ENCODE peak calls at places on chromosomes 11 and 22, in six cellular contexts. V, J, L, A, Z and Y are unnamed samples.

GRCh38 chr11:18612394-18612793 is 12.8 kb downstream of the MISFA start:
- DNase-seq in J (no peak), V (no peak), A (no peak), Z (no peak), L (no peak), Y (no peak)

GRCh38 chr11:10192036-10192435 is 102.0 kb downstream of the SBF2 start:
- DNase-seq in A (no peak), V (no peak), J (no peak), Z (no peak), L (no peak), Y (no peak)

GRCh38 chr11:107928767-107929507 is 689 bp downstream of the RAB39A start:
- DNase-seq in V (no peak), A (no peak), Z (no peak), L (no peak), J (no peak), Y (peak)

GRCh38 chr11:63705526-63705925 is 24.2 kb downstream of the RTN3 start:
- DNase-seq in A (no peak), L (no peak), Z (no peak), J (no peak), V (no peak), Y (no peak)

GRCh38 chr22:47090591-47091240 is 328.3 kb downstream of the TBC1D22A start:
- DNase-seq in L (no peak), Z (no peak), V (no peak), A (no peak), J (no peak), Y (no peak)

GRCh38 chr22:35538801-35539321 is 1.8 kb upstream of the RASD2 start:
- DNase-seq in V (no peak), Z (no peak), A (no peak), L (no peak), J (no peak), Y (peak)

GRCh38 chr11:69166186-69167115 is 10.7 kb downstream of the SMIM38 start:
- DNase-seq in J (peak), L (no peak), A (no peak), V (peak), Z (no peak), Y (no peak)

GRCh38 chr11:32118025-32118974 is 27.4 kb downstream of the RCN1 start:
- DNase-seq in J (no peak), A (no peak), V (no peak), L (no peak), Z (no peak), Y (no peak)

GRCh38 chr11:125364085-125364822 is 131.8 kb downstream of the FEZ1 start:
- DNase-seq in A (no peak), Z (no peak), L (no peak), V (peak), J (no peak), Y (no peak)

GRCh38 chr22:28051787-28052356 is 132.8 kb upstream of the PITPNB start:
- DNase-seq in L (peak), J (no peak), Z (peak), A (no peak), V (no peak), Y (peak)

GRCh38 chr22:44685384-44686056 is 16.5 kb upstream of the PRR5 start:
- DNase-seq in J (no peak), Z (no peak), L (peak), A (peak), V (no peak), Y (no peak)

GRCh38 chr11:74147199-74147929 is 23.4 kb downstream of the C2CD3 start:
- DNase-seq in A (no peak), Z (no peak), L (no peak), V (no peak), J (peak), Y (no peak)

GRCh38 chr11:125412177-125412496 is 83.9 kb downstream of the FEZ1 start:
- DNase-seq in Z (no peak), J (no peak), L (no peak), A (no peak), V (no peak), Y (no peak)

GRCh38 chr22:18096823-18097222 is 13.8 kb upstream of the TUBA8 start:
- DNase-seq in A (no peak), L (no peak), J (no peak), Z (no peak), V (no peak), Y (no peak)

GRCh38 chr11:74380746-74381439 is 17.3 kb downstream of the PGM2L1 start:
- DNase-seq in J (no peak), L (no peak), Z (no peak), A (no peak), V (no peak), Y (no peak)

GRCh38 chr22:23132376-23133091 is 9.3 kb downstream of the RSPH14 start:
- DNase-seq in A (no peak), Z (no peak), V (no peak), L (no peak), J (no peak), Y (no peak)

GRCh38 chr22:33557836-33558235 is 362.4 kb downstream of the LARGE1 start:
- DNase-seq in Z (no peak), A (no peak), L (no peak), J (no peak), V (no peak), Y (no peak)

GRCh38 chr11:3107608-3108182 is 50.5 kb upstream of the CARS1 start:
- DNase-seq in Z (no peak), J (no peak), A (peak), V (no peak), L (no peak), Y (no peak)

GRCh38 chr22:35437038-35437437 is 37.1 kb downstream of the MCM5 start:
- DNase-seq in L (no peak), V (no peak), Z (no peak), J (no peak), A (no peak), Y (no peak)

GRCh38 chr11:12523180-12523924 is 146.0 kb downstream of the PARVA start:
- DNase-seq in A (no peak), J (no peak), V (no peak), Z (no peak), L (no peak), Y (no peak)

GRCh38 chr11:103515283-103515682 is 406.1 kb downstream of the DYNC2H1 start:
- DNase-seq in Z (no peak), A (no peak), L (no peak), V (no peak), J (no peak), Y (no peak)

GRCh38 chr22:37240240-37240940 is 3.7 kb downstream of the RAC2 start:
- DNase-seq in J (no peak), A (peak), V (no peak), Z (no peak), L (no peak), Y (peak)

GRCh38 chr22:37242395-37242918 is 1.6 kb downstream of the RAC2 start:
- DNase-seq in Z (no peak), V (no peak), J (no peak), A (peak), L (peak), Y (no peak)

GRCh38 chr22:37240941-37241320 is 3.1 kb downstream of the RAC2 start:
- DNase-seq in A (peak), J (no peak), Z (no peak), V (no peak), L (no peak), Y (peak)

GRCh38 chr22:37239336-37240239 is 4.5 kb downstream of the RAC2 start:
- DNase-seq in Z (no peak), V (no peak), L (no peak), J (no peak), A (peak), Y (peak)

GRCh38 chr22:37241351-37242142 is 2.5 kb downstream of the RAC2 start:
- DNase-seq in A (peak), Z (no peak), V (no peak), J (no peak), L (no peak), Y (peak)
- H3K4me3 ChIP-seq in A (peak), Z (no peak), V (no peak), J (no peak), L (no peak), Y (peak)

GRCh38 chr22:41193829-41194228 is 11.3 kb upstream of the L3MBTL2 start:
- DNase-seq in L (no peak), A (no peak), V (no peak), Z (no peak), J (no peak), Y (no peak)
- H3K4me3 ChIP-seq in L (no peak), A (no peak), V (no peak), Z (no peak), J (no peak), Y (no peak)

DNA sequence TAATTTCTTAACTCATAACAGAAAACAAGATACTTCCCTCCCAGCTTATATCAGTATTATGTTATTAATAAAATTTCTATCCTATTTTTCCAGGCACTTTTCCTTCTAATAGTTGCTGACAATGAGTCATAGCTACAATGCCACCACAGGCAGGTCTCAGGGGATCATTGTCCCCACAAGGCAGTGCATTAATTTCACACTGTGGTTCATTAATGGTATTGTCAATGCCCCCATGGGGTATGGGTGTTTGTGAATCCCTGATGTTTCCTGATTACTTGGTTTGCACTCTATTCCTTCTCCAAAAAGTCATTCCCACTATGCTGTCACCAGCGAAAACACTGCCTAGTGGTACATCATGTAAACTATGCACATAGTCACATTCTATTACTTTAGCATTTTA is 345.5 kb upstream of the CTSC start:
- DNase-seq in J (no peak), L (no peak), A (no peak), V (no peak), Z (no peak), Y (no peak)
- H3K4me3 ChIP-seq in J (no peak), L (no peak), A (no peak), V (no peak), Z (no peak), Y (no peak)

DNA sequence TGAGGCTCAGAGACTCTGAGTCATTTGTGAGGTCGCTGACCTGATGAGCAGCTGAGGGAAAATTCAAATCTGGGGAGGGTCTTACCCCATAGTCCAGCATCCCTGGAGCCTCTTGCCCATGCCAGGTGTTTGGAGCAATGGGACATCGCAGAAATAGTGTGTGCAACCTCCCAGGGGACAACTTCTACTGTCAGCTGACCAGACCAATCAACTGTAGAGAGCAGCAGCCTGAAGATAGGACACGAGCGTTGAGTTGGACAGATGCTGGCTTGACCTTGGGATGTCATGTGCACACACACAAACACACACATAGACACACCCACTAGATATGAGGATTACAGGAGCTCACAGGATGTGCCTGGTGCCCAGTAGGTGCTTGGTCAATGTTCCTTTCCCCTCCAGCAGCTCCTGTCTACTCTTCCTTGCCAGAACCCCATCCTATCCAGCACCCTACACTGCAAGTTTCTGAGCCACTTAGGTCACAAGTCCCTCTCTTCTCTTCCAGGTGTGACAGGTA is 59.1 kb upstream of the MPEG1 start:
- DNase-seq in V (no peak), Z (no peak), J (no peak), A (no peak), L (no peak), Y (no peak)
- H3K4me3 ChIP-seq in V (no peak), Z (no peak), J (no peak), A (no peak), L (no peak), Y (no peak)

DNA sequence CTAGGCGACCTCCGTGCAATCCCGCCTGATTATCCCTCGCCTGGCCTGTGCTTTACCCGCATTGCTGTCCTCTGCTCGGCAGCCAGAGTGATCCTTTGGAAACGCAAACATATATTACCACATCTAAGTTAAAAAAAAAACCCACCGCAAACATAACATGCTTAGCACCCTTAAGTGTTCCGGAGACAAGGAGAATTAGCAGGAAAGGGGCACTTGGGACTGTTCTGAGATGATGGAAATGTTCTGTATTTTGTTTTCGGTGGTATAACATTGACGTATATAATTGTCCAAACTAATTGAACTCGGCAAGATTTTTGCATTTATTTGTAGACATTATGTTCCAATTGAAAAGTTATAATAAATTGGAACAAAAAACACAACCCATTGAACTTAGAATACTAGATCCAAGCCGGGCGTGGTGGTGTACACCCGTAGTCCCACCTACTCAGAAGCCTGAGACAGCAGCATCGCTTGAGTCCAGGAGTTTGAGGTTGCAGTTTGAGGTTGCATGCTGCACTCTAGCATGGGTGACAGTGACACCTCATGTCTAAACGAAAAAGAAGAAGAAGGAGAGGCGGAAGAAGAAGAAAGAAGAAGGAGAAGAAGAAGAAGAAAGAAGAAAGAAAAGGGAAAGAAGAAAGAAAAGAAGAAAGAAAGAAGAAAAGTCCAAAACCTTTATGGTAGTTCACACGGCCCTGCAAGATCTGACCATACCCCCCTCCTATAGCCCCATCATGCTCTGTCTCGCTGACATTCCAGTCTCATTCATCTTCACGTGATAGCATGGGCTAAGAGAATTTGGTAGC is 604 bp upstream of the POLR3H start:
- DNase-seq in A (no peak), Z (no peak), J (no peak), V (no peak), L (no peak), Y (no peak)
- H3K4me3 ChIP-seq in A (peak), Z (peak), J (peak), V (peak), L (peak), Y (peak)